ENCODE peak calls at places on chromosomes 13 and 19, in seven cellular contexts. Y, K, C, G, A, T and W are unnamed samples.

GRCh38 chr13:34733720-34734119 is 208.3 kb upstream of the NBEA start:
- DNase-seq in Y (peak; percentile 45), A (peak; percentile 26), G (no peak), K (no peak), T (no peak), C (no peak), W (no peak)

GRCh38 chr13:39531646-39532045 is 71.3 kb downstream of the LHFPL6 start:
- DNase-seq in K (no peak), A (no peak), Y (peak; percentile 60), G (no peak), C (no peak), T (no peak), W (no peak)

GRCh38 chr13:104253063-104253680 is 1187.0 kb upstream of the SLC10A2 start:
- DNase-seq in A (no peak), T (no peak), G (no peak), Y (peak; percentile 21), C (no peak), K (no peak), W (no peak)

GRCh38 chr19:16496613-16496983 is 404 bp downstream of the C19orf44 start:
- DNase-seq in T (no peak), A (peak; percentile 45), G (no peak), C (peak; percentile 89), K (no peak), Y (peak; percentile 75), W (no peak)

GRCh38 chr19:19420570-19421301 is 15.3 kb downstream of the GATAD2A start:
- DNase-seq in K (no peak), A (no peak), Y (no peak), C (no peak), G (no peak), T (peak; percentile 45), W (no peak)

GRCh38 chr19:49114630-49115363 is 627 bp downstream of the LIN7B start:
- DNase-seq in G (no peak), K (peak; percentile 53), Y (peak; percentile 39), A (peak; percentile 49), T (peak; percentile 91), C (peak; percentile 91), W (no peak)

GRCh38 chr13:59435024-59435423 is 728.7 kb downstream of the DIAPH3 start:
- DNase-seq in T (no peak), Y (no peak), C (no peak), G (no peak), A (no peak), K (no peak), W (no peak)

GRCh38 chr19:966481-967088 is 17.6 kb upstream of the WDR18 start:
- DNase-seq in C (no peak), K (no peak), G (no peak), Y (no peak), A (no peak), T (no peak), W (no peak)

GRCh38 chr19:1163934-1164683 is 10.0 kb downstream of the SBNO2 start:
- DNase-seq in G (no peak), K (no peak), T (peak; percentile 61), A (no peak), Y (no peak), C (no peak), W (no peak)

GRCh38 chr19:55704494-55705245 is 29.6 kb downstream of the EPN1 start:
- DNase-seq in G (no peak), Y (no peak), T (no peak), K (no peak), A (no peak), C (peak; percentile 65), W (no peak)

GRCh38 chr13:102291587-102292218 is 110.1 kb downstream of the FGF14 start:
- DNase-seq in A (no peak), T (peak; percentile 83), C (no peak), Y (peak; percentile 39), G (no peak), K (no peak), W (no peak)

GRCh38 chr13:72221276-72221962 is 354.4 kb upstream of the DACH1 start:
- DNase-seq in A (no peak), Y (peak; percentile 9), T (no peak), C (peak; percentile 82), K (peak; percentile 2), G (no peak), W (peak; percentile 65)

GRCh38 chr19:53977429-53977990 is 13.9 kb upstream of the CACNG6 start:
- DNase-seq in K (peak; percentile 61), A (peak; percentile 79), Y (peak; percentile 93), C (peak; percentile 90), G (peak; percentile 50), T (peak; percentile 89), W (peak; percentile 61)

GRCh38 chr13:45361596-45362206 is 20.7 kb upstream of the TPT1 start:
- DNase-seq in T (no peak), G (no peak), C (no peak), A (peak; percentile 33), K (no peak), Y (peak; percentile 69), W (peak; percentile 82)

GRCh38 chr19:16198363-16198636 is 589 bp downstream of the AP1M1 start:
- DNase-seq in C (no peak), A (no peak), K (no peak), G (no peak), T (no peak), Y (no peak), W (no peak)

GRCh38 chr13:101916108-101916757 is 463.8 kb downstream of the ITGBL1 start:
- DNase-seq in T (peak; percentile 63), A (no peak), G (peak; percentile 53), Y (peak; percentile 17), C (no peak), K (no peak), W (no peak)

GRCh38 chr13:76225815-76226489 is 589.8 kb downstream of the LMO7 start:
- DNase-seq in G (no peak), C (no peak), T (no peak), A (peak; percentile 45), K (no peak), Y (peak; percentile 65), W (no peak)

GRCh38 chr13:91078093-91078679 is 269.3 kb upstream of the MIR17HG start:
- DNase-seq in K (no peak), Y (peak; percentile 3), G (peak; percentile 0), A (no peak), T (no peak), C (no peak), W (peak; percentile 8)